ENCODE peak calls at places on chromosome 14, in nine cellular contexts. O is psoas muscle; C is pancreas; R is IMR-90; E is CD4-positive, alpha-beta T cell; N is GM10248; I is CD8-positive, alpha-beta T cell; L is retinal pigment epithelial cell; H is tibial nerve. Y is an unnamed sample.

GRCh38 chr14:51865953-51866747 is 5.7 kb downstream of the GNG2 start:
- DNase-seq in O (no peak), C (no peak), R (no peak), E (no peak), N (peak), I (no peak), L (no peak), H (no peak), Y (no peak)

GRCh38 chr14:53035796-53036195 is 84.9 kb upstream of the FERMT2 start:
- DNase-seq in O (no peak), C (no peak), R (peak), E (no peak), N (no peak), I (no peak), L (no peak), H (no peak), Y (no peak)

GRCh38 chr14:89356927-89357326 is 60.1 kb downstream of the FOXN3 start:
- DNase-seq in O (no peak), C (no peak), R (no peak), E (no peak), N (no peak), I (no peak), L (no peak), H (no peak), Y (no peak)

GRCh38 chr14:68549057-68549421 is 243.8 kb downstream of the ZFP36L1 start:
- DNase-seq in O (no peak), C (no peak), R (peak), E (no peak), N (no peak), I (no peak), L (no peak), H (no peak), Y (peak)

GRCh38 chr14:78863143-78863542 is 693.0 kb downstream of the NRXN3 start:
- DNase-seq in O (no peak), C (no peak), R (peak), E (no peak), N (peak), I (no peak), L (no peak), H (no peak), Y (peak)

GRCh38 chr14:47044841-47045240 is 393.3 kb upstream of the RPL10L start:
- DNase-seq in O (no peak), C (no peak), R (no peak), E (no peak), N (no peak), I (no peak), L (no peak), H (no peak), Y (peak)

GRCh38 chr14:85471744-85472143 is 58.2 kb upstream of the FLRT2 start:
- DNase-seq in O (no peak), C (peak), R (peak), E (no peak), N (no peak), I (no peak), L (peak), H (no peak), Y (peak)

GRCh38 chr14:52873694-52874093 is 77.2 kb downstream of the FERMT2 start:
- DNase-seq in O (peak), C (no peak), R (peak), E (no peak), N (no peak), I (no peak), L (no peak), H (peak), Y (peak)

GRCh38 chr14:64760146-64760755 is 56.0 kb downstream of the PLEKHG3 start:
- DNase-seq in O (peak), C (no peak), R (peak), E (peak), N (peak), I (peak), L (no peak), H (no peak), Y (peak)

DNA sequence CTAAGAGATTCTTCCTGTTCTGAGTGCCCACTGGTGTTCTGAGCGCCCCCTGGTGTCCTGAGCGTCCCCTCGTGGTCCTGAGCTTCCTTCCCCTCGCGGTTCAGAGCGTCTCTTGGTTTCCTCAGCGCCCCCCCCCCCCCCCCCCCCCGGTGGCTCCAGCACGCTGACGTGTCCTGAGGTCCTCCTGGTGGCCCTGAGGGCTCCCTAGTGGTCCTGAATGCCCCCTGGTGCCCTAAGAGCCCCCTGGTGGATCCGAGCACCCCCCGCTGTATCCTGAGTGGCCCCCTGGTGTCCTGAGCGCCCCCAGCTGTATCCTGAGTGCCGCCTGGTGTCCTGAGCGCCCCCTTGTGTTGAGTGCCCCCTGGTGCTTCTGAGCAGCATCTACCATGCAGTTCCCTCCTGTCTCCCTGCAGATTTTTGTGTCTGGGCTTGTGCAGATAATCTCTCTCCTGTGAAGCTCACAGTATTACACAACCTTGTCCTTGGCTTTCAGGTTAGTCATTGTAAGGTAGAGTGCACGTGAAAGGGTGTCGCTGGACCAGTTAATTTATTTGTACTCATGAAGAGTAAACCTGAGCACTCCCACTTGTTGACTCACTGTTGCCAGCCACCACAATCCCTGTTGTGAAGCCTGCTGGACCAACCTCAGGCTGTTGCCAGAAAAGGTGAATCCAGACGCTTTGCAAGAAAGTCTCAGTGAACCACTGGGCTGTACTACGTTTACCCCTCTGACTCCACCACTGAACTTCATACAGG is 1168.4 kb downstream of the TMEM121 start:
- DNase-seq in O (no peak), C (no peak), R (no peak), E (no peak), N (peak), I (peak), L (no peak), H (no peak), Y (peak)
- TF ChIP-seq CTCF in O (no peak), C (no peak), R (no peak), E (peak), N (peak), I (peak), L (no peak), H (no peak), Y (no peak)

GRCh38 chr14:75259510-75259855 is 19.1 kb upstream of the FOS start:
- DNase-seq in O (no peak), C (no peak), R (peak), E (peak), N (no peak), I (no peak), L (no peak), H (no peak), Y (peak)
- TF ChIP-seq CTCF in O (no peak), C (no peak), R (peak), E (no peak), N (no peak), I (no peak), L (peak), H (peak), Y (no peak)

GRCh38 chr14:23727566-23728335 is 91.6 kb downstream of the DHRS2 start:
- DNase-seq in O (no peak), C (no peak), R (peak), E (no peak), N (peak), I (no peak), L (no peak), H (no peak), Y (peak)
- TF ChIP-seq CTCF in O (peak), C (peak), R (peak), E (no peak), N (no peak), I (no peak), L (peak), H (no peak), Y (peak)

DNA sequence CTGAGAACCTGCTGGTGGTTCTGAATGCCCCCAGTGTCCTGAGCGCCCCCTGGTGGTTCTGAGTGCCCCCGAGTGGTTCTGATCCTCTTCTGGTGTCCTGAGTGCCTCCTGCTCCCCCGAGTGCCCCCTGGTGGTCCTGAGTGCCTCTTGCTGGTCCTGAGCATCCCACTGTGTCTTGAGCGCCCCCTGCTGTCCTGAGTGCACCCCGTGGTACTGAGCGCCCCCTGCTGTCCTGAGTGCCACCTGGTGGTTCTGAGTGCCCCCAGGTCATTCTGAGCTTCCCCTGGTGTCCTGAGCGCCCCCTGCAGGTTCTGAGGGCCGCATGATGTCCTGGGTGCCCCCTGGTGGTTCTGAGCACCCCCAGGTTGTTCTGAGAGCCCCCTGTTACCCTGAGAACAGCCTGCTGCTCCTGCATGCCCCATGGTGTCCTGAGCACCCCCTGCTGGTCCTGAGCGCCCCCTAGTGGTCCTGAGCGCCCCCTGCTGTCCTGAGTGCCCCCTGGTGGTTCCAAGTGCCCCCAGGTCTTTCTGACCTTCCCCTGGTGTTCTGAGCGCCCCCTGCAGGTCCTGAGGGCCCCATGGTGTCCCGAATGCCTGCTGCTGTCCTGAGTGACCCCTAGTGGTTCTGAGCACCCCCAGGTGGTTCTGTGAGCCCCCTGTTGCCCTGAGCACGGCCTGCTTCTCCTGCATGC is 1165.4 kb downstream of the TMEM121 start:
- DNase-seq in O (peak), C (no peak), R (no peak), E (no peak), N (peak), I (peak), L (no peak), H (no peak), Y (no peak)
- TF ChIP-seq CTCF in O (no peak), C (no peak), R (peak), E (peak), N (peak), I (peak), L (peak), H (no peak), Y (peak)

GRCh38 chr14:59123526-59123925 is 64.9 kb upstream of the DAAM1 start:
- DNase-seq in O (no peak), C (no peak), R (peak), E (no peak), N (no peak), I (no peak), L (no peak), H (no peak), Y (no peak)

GRCh38 chr14:59120931-59121330 is 67.5 kb upstream of the DAAM1 start:
- DNase-seq in O (no peak), C (no peak), R (no peak), E (no peak), N (no peak), I (no peak), L (no peak), H (no peak), Y (no peak)

GRCh38 chr14:59125156-59125555 is 63.3 kb upstream of the DAAM1 start:
- DNase-seq in O (no peak), C (no peak), R (no peak), E (no peak), N (no peak), I (no peak), L (no peak), H (no peak), Y (no peak)

GRCh38 chr14:59126714-59127436 is 61.6 kb upstream of the DAAM1 start:
- DNase-seq in O (no peak), C (no peak), R (peak), E (peak), N (peak), I (no peak), L (peak), H (no peak), Y (peak)

DNA sequence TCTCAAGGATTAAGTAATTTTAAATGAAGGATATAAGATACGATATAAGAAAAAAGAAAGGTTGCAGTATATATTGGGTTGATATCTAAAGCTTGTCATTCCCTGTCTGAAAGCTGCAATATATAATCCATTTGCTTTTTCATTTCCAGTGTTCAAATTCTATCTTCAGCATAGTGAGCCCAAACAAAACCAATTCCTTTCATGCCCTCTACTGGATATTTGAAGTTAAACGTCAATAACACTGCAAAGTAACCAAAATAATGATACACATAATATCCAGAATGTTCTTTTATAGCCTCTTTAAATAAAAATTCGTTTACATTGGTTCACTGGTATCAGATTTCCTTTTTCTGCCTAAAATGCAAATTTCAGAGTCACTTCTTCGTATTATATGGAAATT is 64.5 kb upstream of the DAAM1 start:
- DNase-seq in O (no peak), C (no peak), R (peak), E (no peak), N (no peak), I (no peak), L (no peak), H (no peak), Y (peak)
- TF ChIP-seq CTCF in O (peak), C (no peak), R (peak), E (no peak), N (peak), I (no peak), L (peak), H (no peak), Y (no peak)

GRCh38 chr14:82710257-82710841 is 1176.7 kb upstream of the SEL1L start:
- DNase-seq in O (no peak), C (peak), R (peak), E (no peak), N (peak), I (no peak), L (peak), H (no peak), Y (peak)
- TF ChIP-seq CTCF in O (peak), C (peak), R (peak), E (peak), N (peak), I (no peak), L (peak), H (peak), Y (peak)

DNA sequence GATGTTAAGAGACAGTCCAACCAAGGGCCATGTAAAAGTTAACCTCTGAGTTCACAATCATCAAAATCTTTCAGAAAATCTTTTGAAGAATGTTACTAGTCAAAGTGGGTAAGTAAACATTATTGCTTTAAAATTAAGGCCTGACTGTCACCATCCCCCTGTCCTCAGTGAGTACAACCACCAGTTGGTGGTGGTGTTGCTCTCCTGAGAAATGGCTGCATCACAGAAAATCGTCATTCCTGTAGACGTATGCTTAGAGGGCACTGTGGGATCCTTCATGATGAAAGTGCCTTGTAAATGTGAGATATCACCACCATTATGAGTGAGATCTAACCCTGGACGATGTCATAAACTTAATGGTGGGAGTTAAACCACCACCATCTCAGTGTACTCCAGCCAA is 451.2 kb downstream of the RPS29 start:
- DNase-seq in O (no peak), C (no peak), R (no peak), E (no peak), N (no peak), I (no peak), L (no peak), H (no peak), Y (no peak)
- TF ChIP-seq CTCF in O (no peak), C (no peak), R (no peak), E (no peak), N (no peak), I (no peak), L (peak), H (no peak), Y (no peak)

GRCh38 chr14:54981698-54982097 is 45.2 kb downstream of the WDHD1 start:
- DNase-seq in O (no peak), C (no peak), R (peak), E (no peak), N (no peak), I (no peak), L (no peak), H (no peak), Y (peak)
- TF ChIP-seq CTCF in O (peak), C (no peak), R (peak), E (peak), N (no peak), I (peak), L (no peak), H (peak), Y (peak)

Y was measured in bronchial epithelial cell.